ENCODE peak calls at places on chromosome 21, in five cellular contexts. N, T, K, P and M are unnamed samples.

GRCh38 chr21:45262616-45263015 is 25.1 kb downstream of the POFUT2 start:
- DNase-seq in P (no peak), K (no peak), N (no peak), T (no peak), M (no peak)

GRCh38 chr21:45128613-45129226 is 54.3 kb downstream of the ADARB1 start:
- DNase-seq in N (peak; percentile 59), K (peak; percentile 35), T (peak; percentile 50), P (no peak), M (peak; percentile 64)

GRCh38 chr21:33650929-33651505 is 8.7 kb downstream of the ITSN1 start:
- DNase-seq in N (no peak), K (no peak), P (no peak), T (no peak), M (peak; percentile 39)

GRCh38 chr21:31198575-31198974 is 145.5 kb downstream of the TIAM1 start:
- DNase-seq in N (peak; percentile 30), T (peak; percentile 13), K (peak; percentile 63), P (no peak), M (peak; percentile 71)

GRCh38 chr21:44521301-44521927 is 18.6 kb downstream of the KRTAP10-1 start:
- DNase-seq in P (no peak), T (no peak), N (no peak), K (no peak), M (no peak)

GRCh38 chr21:32114434-32115063 is 164.3 kb downstream of the MIS18A start:
- DNase-seq in P (no peak), T (no peak), K (no peak), N (no peak), M (no peak)

GRCh38 chr21:41141031-41141457 is 26.9 kb upstream of the BACE2 start:
- DNase-seq in K (no peak), P (no peak), N (no peak), T (no peak), M (no peak)

GRCh38 chr21:44418108-44418875 is 37.0 kb upstream of the LRRC3 start:
- DNase-seq in N (no peak), K (no peak), P (no peak), T (no peak), M (no peak)

GRCh38 chr21:33892853-33893252 is 22.8 kb downstream of the ATP5PO start:
- DNase-seq in P (no peak), K (peak; percentile 54), T (no peak), N (peak; percentile 41), M (peak; percentile 93)

GRCh38 chr21:33051925-33052324 is 18.0 kb upstream of the OLIG1 start:
- DNase-seq in T (no peak), P (no peak), N (no peak), K (peak; percentile 21), M (no peak)

GRCh38 chr21:14858309-14858708 is 206.5 kb downstream of the NRIP1 start:
- DNase-seq in T (no peak), K (no peak), P (no peak), N (no peak), M (no peak)

GRCh38 chr21:44574457-44575306 is 1.2 kb downstream of the KRTAP10-4 start:
- DNase-seq in T (no peak), K (no peak), P (no peak), N (peak; percentile 86), M (peak; percentile 47)

GRCh38 chr21:45093064-45093532 is 18.7 kb downstream of the ADARB1 start:
- DNase-seq in K (no peak), N (no peak), P (no peak), T (no peak), M (no peak)

GRCh38 chr21:43667191-43667904 is 8.0 kb downstream of the RRP1B start:
- DNase-seq in T (no peak), N (no peak), K (no peak), P (no peak), M (no peak)

GRCh38 chr21:34987673-34988072 is 61.4 kb downstream of the RUNX1 start:
- DNase-seq in P (no peak), K (no peak), N (no peak), T (no peak), M (no peak)

GRCh38 chr21:43467785-43468184 is 40.9 kb upstream of the SIK1 start:
- DNase-seq in P (no peak), K (no peak), T (no peak), N (no peak), M (no peak)

GRCh38 chr21:15309721-15310120 is 244.9 kb upstream of the NRIP1 start:
- DNase-seq in P (no peak), K (no peak), N (no peak), T (no peak), M (no peak)

GRCh38 chr21:43370888-43371570 is 55.9 kb downstream of the SIK1 start:
- DNase-seq in N (no peak), K (no peak), T (no peak), P (no peak), M (peak; percentile 57)

GRCh38 chr21:18460979-18461378 is 57.4 kb upstream of the TMPRSS15 start:
- DNase-seq in N (no peak), K (no peak), P (no peak), T (no peak), M (no peak)

GRCh38 chr21:43922949-43923348 is 57.9 kb downstream of the AGPAT3 start:
- DNase-seq in N (no peak), K (no peak), P (no peak), T (no peak), M (no peak)

GRCh38 chr21:33975548-33976081 is 60.0 kb upstream of the ATP5PO start:
- DNase-seq in N (no peak), T (no peak), K (peak; percentile 71), P (peak; percentile 98), M (no peak)

GRCh38 chr21:17359781-17360180 is 153.1 kb upstream of the CXADR start:
- DNase-seq in K (no peak), T (no peak), N (no peak), P (no peak), M (no peak)

GRCh38 chr21:30340714-30341573 is 3.5 kb upstream of the KRTAP27-1 start:
- DNase-seq in T (peak; percentile 0), P (no peak), K (peak; percentile 37), N (peak; percentile 3), M (peak; percentile 71)

DNA sequence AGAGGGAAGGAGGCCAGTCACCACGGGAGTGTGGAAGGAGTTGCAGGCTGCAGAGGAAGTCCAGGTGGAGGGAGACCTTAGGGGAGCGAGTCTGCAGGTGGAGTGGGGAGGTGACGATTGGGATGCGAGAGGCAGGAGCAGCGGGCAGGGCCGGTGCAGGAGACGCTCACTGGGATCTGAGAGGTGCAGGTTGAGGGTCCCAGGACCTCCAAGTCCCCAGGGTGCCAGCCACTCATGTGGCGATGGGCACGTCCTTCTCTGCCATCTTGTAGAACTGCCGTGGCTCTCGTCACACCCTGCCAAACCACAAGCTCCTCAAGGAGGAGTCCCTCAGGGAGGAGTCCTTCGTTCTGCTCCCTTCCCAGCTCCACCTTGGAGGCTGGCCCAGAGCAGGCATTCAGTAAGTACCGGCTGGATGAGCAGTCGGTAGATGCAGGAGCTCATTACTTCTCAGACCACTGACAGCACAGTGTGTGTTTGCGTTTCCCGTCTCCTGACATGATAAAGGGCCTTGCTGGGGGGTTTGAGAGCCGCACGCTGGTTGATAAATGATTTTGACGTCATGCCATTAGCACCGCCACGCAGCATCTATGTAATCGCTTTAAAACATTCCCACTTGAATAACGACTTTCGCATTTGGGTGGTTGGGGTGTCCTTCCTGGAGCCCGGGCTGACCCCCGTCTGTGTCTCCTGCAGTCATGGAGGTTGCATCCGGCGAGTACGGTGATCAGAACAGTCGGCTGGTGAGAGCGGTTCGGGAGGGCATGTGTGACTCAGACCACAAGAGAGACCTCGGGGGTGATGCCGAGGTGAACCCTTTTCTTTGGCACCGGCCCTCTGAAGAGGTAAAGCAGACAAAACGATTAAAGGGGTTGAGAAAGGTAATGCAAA is 27.8 kb downstream of the TFF3 start:
- DNase-seq in N (no peak), K (no peak), P (no peak), T (no peak), M (no peak)
- H3K4me2 ChIP-seq in N (no peak overlapping the region), K (no peak overlapping the region), P (peak overlapping the region; percentile 91), T (no peak overlapping the region), M (no peak overlapping the region)

DNA sequence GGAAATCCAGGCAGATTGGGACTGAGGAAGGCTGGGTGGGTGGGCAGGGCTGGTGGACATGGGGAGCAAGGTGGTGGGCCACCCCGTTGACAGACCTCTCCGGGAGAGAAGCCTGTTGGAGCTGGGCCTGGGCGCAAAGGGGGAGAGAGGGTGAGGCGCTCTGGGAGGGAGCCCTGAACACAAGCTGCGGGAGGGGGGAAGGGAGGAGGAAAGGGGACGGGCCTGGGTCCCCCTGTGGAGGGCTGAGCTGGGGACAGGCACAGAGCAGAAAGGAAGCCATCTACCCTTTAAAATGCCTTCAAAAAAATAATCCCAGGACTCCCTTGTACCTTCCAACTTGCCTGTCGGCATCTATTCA is 161.8 kb downstream of the PSMG1 start:
- DNase-seq in P (no peak), N (no peak), T (no peak), K (no peak), M (no peak)
- TF ChIP-seq JUNB in P (no peak), N (no peak), T (no peak), K (no peak), M (no peak)

GRCh38 chr21:36135391-36136094 is 664 bp downstream of the CBR3 start:
- DNase-seq in K (no peak), T (peak; percentile 34), P (no peak), N (no peak), M (peak; percentile 83)

GRCh38 chr21:36145259-36145658 is 10.4 kb downstream of the CBR3 start:
- DNase-seq in P (no peak), T (no peak), N (no peak), K (no peak), M (no peak)

GRCh38 chr21:36141513-36141925 is 6.6 kb downstream of the CBR3 start:
- DNase-seq in N (peak; percentile 94), T (peak; percentile 33), K (peak; percentile 90), P (peak; percentile 53), M (peak; percentile 99)
- H3K4me2 ChIP-seq in N (peak overlapping the region; percentile 26), T (peak overlapping the region; percentile 39), K (no peak overlapping the region), P (no peak overlapping the region), M (no peak overlapping the region)

GRCh38 chr21:26806734-26807372 is 38.4 kb downstream of the ADAMTS1 start:
- DNase-seq in T (no peak), K (no peak), N (no peak), P (no peak), M (no peak)
- TF ChIP-seq JUNB in T (no peak), K (no peak), N (no peak), P (no peak), M (no peak)